ENCODE peak calls at places on chromosomes 6 and 20, in nine cellular contexts. K, M, J, C, G, I, H, D and B are unnamed samples.

GRCh38 chr6:149830731-149831379 is 33.3 kb downstream of the LRP11 start:
- DNase-seq in K (no peak), M (no peak), J (no peak), C (no peak), G (no peak), I (no peak), H (peak), D (peak), B (peak)

GRCh38 chr20:63223121-63223825 is 7.3 kb upstream of the YTHDF1 start:
- DNase-seq in K (no peak), M (no peak), J (no peak), C (no peak), G (no peak), I (no peak), H (peak), D (peak), B (peak)

GRCh38 chr20:3911956-3912355 is 22.8 kb downstream of the PANK2 start:
- DNase-seq in K (no peak), M (no peak), J (no peak), C (no peak), G (no peak), I (peak), H (no peak), D (no peak), B (no peak)

GRCh38 chr6:168201383-168201782 is 118.2 kb downstream of the DACT2 start:
- DNase-seq in K (no peak), M (no peak), J (no peak), C (no peak), G (no peak), I (no peak), H (no peak), D (no peak), B (no peak)

GRCh38 chr20:8678098-8678776 is 390.6 kb upstream of the PLCB4 start:
- DNase-seq in K (no peak), M (no peak), J (no peak), C (no peak), G (no peak), I (no peak), H (no peak), D (no peak), B (peak)

GRCh38 chr6:119145111-119145510 is 66.6 kb upstream of the FAM184A start:
- DNase-seq in K (no peak), M (no peak), J (no peak), C (no peak), G (peak), I (no peak), H (no peak), D (no peak), B (no peak)

GRCh38 chr20:12570371-12570770 is 438.4 kb upstream of the SPTLC3 start:
- DNase-seq in K (no peak), M (no peak), J (no peak), C (no peak), G (no peak), I (no peak), H (no peak), D (no peak), B (peak)

GRCh38 chr6:139940741-139941712 is 566.6 kb upstream of the CITED2 start:
- DNase-seq in K (no peak), M (no peak), J (no peak), C (no peak), G (no peak), I (no peak), H (peak), D (no peak), B (peak)

GRCh38 chr6:90169328-90169886 is 127.2 kb downstream of the BACH2 start:
- DNase-seq in K (no peak), M (no peak), J (no peak), C (no peak), G (no peak), I (no peak), H (no peak), D (no peak), B (peak)

GRCh38 chr6:154092336-154092962 is 53.4 kb downstream of the OPRM1 start:
- DNase-seq in K (no peak), M (no peak), J (no peak), C (no peak), G (no peak), I (no peak), H (no peak), D (no peak), B (no peak)

GRCh38 chr6:148118303-148118702 is 224.3 kb upstream of the SASH1 start:
- DNase-seq in K (no peak), M (no peak), J (no peak), C (no peak), G (no peak), I (no peak), H (no peak), D (no peak), B (no peak)

GRCh38 chr6:106383573-106383972 is 23.1 kb downstream of the CRYBG1 start:
- DNase-seq in K (no peak), M (no peak), J (no peak), C (no peak), G (no peak), I (no peak), H (no peak), D (peak), B (no peak)

GRCh38 chr6:17493286-17493685 is 99.9 kb downstream of the CAP2 start:
- DNase-seq in K (no peak), M (no peak), J (no peak), C (no peak), G (peak), I (no peak), H (peak), D (peak), B (peak)

GRCh38 chr20:60694763-60695162 is 557.3 kb upstream of the CDH4 start:
- DNase-seq in K (no peak), M (no peak), J (no peak), C (no peak), G (no peak), I (no peak), H (peak), D (peak), B (no peak)

GRCh38 chr20:542777-543368 is 717 bp downstream of the CSNK2A1 start:
- DNase-seq in K (peak), M (peak), J (no peak), C (no peak), G (no peak), I (no peak), H (no peak), D (no peak), B (no peak)

GRCh38 chr6:38176797-38177751 is 357.5 kb downstream of the ZFAND3 start:
- DNase-seq in K (no peak), M (no peak), J (no peak), C (no peak), G (no peak), I (no peak), H (no peak), D (no peak), B (peak)

GRCh38 chr20:60037120-60037499 is 78.9 kb downstream of the CDH26 start:
- DNase-seq in K (no peak), M (no peak), J (no peak), C (no peak), G (peak), I (no peak), H (peak), D (peak), B (peak)

GRCh38 chr6:113451030-113451429 is 406.1 kb upstream of the MARCKS start:
- DNase-seq in K (no peak), M (no peak), J (no peak), C (no peak), G (no peak), I (no peak), H (no peak), D (no peak), B (no peak)

GRCh38 chr20:46222521-46223007 is 85.7 kb downstream of the CDH22 start:
- DNase-seq in K (peak), M (no peak), J (no peak), C (peak), G (no peak), I (peak), H (no peak), D (no peak), B (peak)

GRCh38 chr6:116971959-116972358 is 94.9 kb downstream of the RFX6 start:
- DNase-seq in K (no peak), M (no peak), J (no peak), C (no peak), G (no peak), I (no peak), H (peak), D (peak), B (peak)

GRCh38 chr6:170026272-170027110 is 264.4 kb downstream of the DLL1 start:
- DNase-seq in K (no peak), M (no peak), J (peak), C (no peak), G (no peak), I (no peak), H (no peak), D (no peak), B (no peak)

GRCh38 chr6:85450578-85450884 is 648 bp downstream of the NT5E start:
- DNase-seq in K (no peak), M (no peak), J (no peak), C (no peak), G (no peak), I (no peak), H (no peak), D (no peak), B (peak)

GRCh38 chr6:122736166-122736565 is 43.4 kb upstream of the FABP7 start:
- DNase-seq in K (no peak), M (no peak), J (no peak), C (no peak), G (no peak), I (no peak), H (no peak), D (no peak), B (no peak)

GRCh38 chr6:9205645-9206044 is 770.3 kb upstream of the SLC35B3 start:
- DNase-seq in K (no peak), M (no peak), J (no peak), C (no peak), G (no peak), I (no peak), H (no peak), D (peak), B (no peak)

GRCh38 chr6:159762681-159763293 is 942 bp downstream of the ACAT2 start:
- DNase-seq in K (peak), M (peak), J (no peak), C (no peak), G (no peak), I (peak), H (no peak), D (no peak), B (peak)

GRCh38 chr6:163405412-163406309 is 8.9 kb upstream of the QKI start:
- DNase-seq in K (peak), M (peak), J (peak), C (peak), G (peak), I (peak), H (no peak), D (peak), B (peak)

GRCh38 chr6:78867370-78868040 is at the start of gene IRAK1BP1:
- DNase-seq in K (peak), M (peak), J (peak), C (peak), G (peak), I (peak), H (peak), D (peak), B (peak)

GRCh38 chr20:62603021-62603906 is 39.0 kb upstream of the SLCO4A1 start:
- DNase-seq in K (peak), M (no peak), J (peak), C (peak), G (no peak), I (peak), H (peak), D (peak), B (no peak)

GRCh38 chr20:11229772-11230171 is 556.0 kb upstream of the JAG1 start:
- DNase-seq in K (peak), M (no peak), J (peak), C (peak), G (no peak), I (peak), H (peak), D (peak), B (peak)

GRCh38 chr6:156183678-156184077 is 593.5 kb upstream of the ARID1B start:
- DNase-seq in K (no peak), M (no peak), J (no peak), C (no peak), G (no peak), I (no peak), H (no peak), D (no peak), B (no peak)

GRCh38 chr6:161168281-161168891 is 105.5 kb downstream of the AGPAT4 start:
- DNase-seq in K (no peak), M (no peak), J (no peak), C (peak), G (no peak), I (no peak), H (peak), D (peak), B (peak)

GRCh38 chr20:45406260-45407066 is 1.6 kb upstream of the DBNDD2 start:
- DNase-seq in K (peak), M (no peak), J (peak), C (peak), G (no peak), I (peak), H (peak), D (peak), B (no peak)

GRCh38 chr6:159104163-159104885 is 59.5 kb upstream of the TAGAP start:
- DNase-seq in K (peak), M (peak), J (no peak), C (peak), G (no peak), I (peak), H (peak), D (peak), B (peak)

GRCh38 chr6:43221046-43221773 is 8.1 kb downstream of the DNPH1 start:
- DNase-seq in K (no peak), M (no peak), J (no peak), C (no peak), G (no peak), I (no peak), H (peak), D (peak), B (no peak)

GRCh38 chr20:34334654-34335407 is 28.2 kb upstream of the ITCH start:
- DNase-seq in K (no peak), M (no peak), J (no peak), C (no peak), G (no peak), I (no peak), H (no peak), D (no peak), B (no peak)

GRCh38 chr20:14470231-14470894 is 133.0 kb upstream of the FLRT3 start:
- DNase-seq in K (no peak), M (no peak), J (no peak), C (no peak), G (no peak), I (no peak), H (no peak), D (no peak), B (no peak)

GRCh38 chr6:82073484-82073883 is 174.1 kb downstream of the IBTK start:
- DNase-seq in K (no peak), M (no peak), J (no peak), C (no peak), G (no peak), I (no peak), H (no peak), D (no peak), B (no peak)

GRCh38 chr6:101534386-101534785 is 140.9 kb downstream of the GRIK2 start:
- DNase-seq in K (no peak), M (no peak), J (no peak), C (no peak), G (no peak), I (no peak), H (peak), D (peak), B (peak)

GRCh38 chr6:83461438-83461837 is 30.6 kb upstream of the ME1 start:
- DNase-seq in K (no peak), M (no peak), J (no peak), C (no peak), G (no peak), I (no peak), H (no peak), D (no peak), B (no peak)

GRCh38 chr6:83459663-83460062 is 28.8 kb upstream of the ME1 start:
- DNase-seq in K (no peak), M (no peak), J (no peak), C (no peak), G (no peak), I (no peak), H (no peak), D (no peak), B (no peak)

GRCh38 chr6:83463886-83464285 is 33.0 kb upstream of the ME1 start:
- DNase-seq in K (no peak), M (no peak), J (no peak), C (no peak), G (peak), I (no peak), H (no peak), D (no peak), B (peak)

GRCh38 chr6:83464741-83465140 is 33.9 kb upstream of the ME1 start:
- DNase-seq in K (no peak), M (no peak), J (no peak), C (no peak), G (no peak), I (no peak), H (no peak), D (no peak), B (no peak)

DNA sequence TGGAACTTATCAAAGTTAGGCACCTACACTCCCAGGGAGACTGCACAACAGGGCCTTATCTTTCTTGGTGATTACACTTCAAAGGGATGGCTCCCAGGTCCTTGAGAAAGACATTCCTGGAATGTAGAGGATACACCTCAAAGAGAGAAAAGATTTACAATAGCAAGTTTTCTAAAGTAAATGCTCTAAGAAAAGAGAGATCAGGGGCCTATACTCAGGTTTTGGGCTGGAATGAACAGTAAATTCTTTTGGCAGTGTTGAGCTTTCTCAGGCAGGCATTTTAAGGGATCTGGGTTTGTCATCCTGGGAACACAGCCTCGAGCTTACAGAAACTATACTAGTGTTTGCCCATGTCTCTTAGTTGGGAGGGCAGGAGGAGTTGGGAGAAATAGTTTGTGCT is 31.7 kb upstream of the ME1 start:
- DNase-seq in K (no peak), M (no peak), J (no peak), C (no peak), G (no peak), I (no peak), H (no peak), D (no peak), B (no peak)
- H3K4me3 ChIP-seq in K (no peak), M (no peak), J (no peak), C (no peak), G (no peak), I (no peak), H (no peak), D (no peak), B (no peak)

DNA sequence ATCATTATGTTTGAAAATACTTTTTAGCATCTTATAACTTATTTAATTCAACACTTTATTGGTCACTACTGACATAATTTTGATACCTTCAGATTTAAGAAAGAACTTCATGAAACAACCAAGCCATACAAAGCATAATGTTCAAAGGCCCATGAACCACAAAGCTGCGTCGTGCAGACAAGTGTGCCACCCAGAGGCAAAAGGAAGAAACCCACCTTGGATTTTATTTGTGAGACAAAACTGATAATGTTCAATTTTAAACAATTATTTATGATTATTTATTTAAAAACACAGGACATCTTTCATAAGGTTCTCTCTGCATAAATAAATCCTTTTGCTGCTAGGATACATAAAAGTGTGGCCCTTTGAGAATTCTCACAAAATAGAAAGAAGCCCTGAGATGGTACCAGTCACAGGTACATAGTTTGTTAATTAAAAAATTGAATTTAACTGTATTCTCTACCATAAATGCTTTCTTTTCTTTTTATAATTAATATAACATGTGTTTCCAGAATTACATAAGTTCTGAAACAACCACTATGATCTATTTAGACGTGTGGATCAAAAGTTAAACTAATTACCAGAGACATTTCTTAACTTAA is 143.7 kb downstream of the RALGAPA2 start:
- DNase-seq in K (no peak), M (no peak), J (no peak), C (no peak), G (no peak), I (no peak), H (peak), D (peak), B (peak)
- TF ChIP-seq CTCF in K (peak), M (peak), J (peak), C (peak), G (peak), I (peak), H (peak), D (peak), B (peak)

GRCh38 chr20:18496042-18496441 is 983 bp downstream of the RBBP9 start:
- DNase-seq in K (no peak), M (no peak), J (no peak), C (no peak), G (no peak), I (no peak), H (no peak), D (no peak), B (no peak)
- H3K4me3 ChIP-seq in K (peak), M (no peak), J (peak), C (peak), G (peak), I (peak), H (peak), D (peak), B (peak)

GRCh38 chr6:33144373-33144772 is 47.9 kb downstream of the COL11A2 start:
- DNase-seq in K (no peak), M (no peak), J (no peak), C (no peak), G (no peak), I (no peak), H (no peak), D (no peak), B (no peak)
- TF ChIP-seq CTCF in K (no peak), M (no peak), J (no peak), C (no peak), G (no peak), I (no peak), H (no peak), D (no peak), B (no peak)

DNA sequence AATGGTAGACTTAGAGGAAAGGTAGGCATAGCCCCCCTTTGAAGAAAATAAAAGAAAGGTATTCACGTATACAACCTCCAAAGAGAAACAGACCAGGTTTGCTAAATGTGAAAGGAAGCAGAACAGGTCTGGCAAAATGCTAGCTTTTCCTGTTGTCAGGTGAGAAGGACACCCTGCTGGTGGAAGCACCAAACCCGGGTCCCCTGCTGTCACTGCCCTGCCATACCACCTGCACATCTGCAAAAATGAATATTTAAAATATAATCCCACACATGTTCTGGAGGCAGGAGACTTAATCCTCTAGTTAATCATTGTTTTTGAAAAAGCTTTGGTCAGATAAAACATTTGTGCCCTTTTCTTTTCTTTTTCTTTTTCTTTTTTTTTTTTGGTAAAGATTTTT is 48.9 kb upstream of the OLIG3 start:
- DNase-seq in K (no peak), M (no peak), J (no peak), C (no peak), G (no peak), I (no peak), H (no peak), D (no peak), B (no peak)
- H3K4me3 ChIP-seq in K (no peak), M (no peak), J (no peak), C (no peak), G (no peak), I (no peak), H (no peak), D (no peak), B (no peak)